ENCODE peak calls at places on chromosome 5, in eight cellular contexts. One of them, this sample, is unnamed.

GRCh38 chr5:163105456-163105855 is 331.9 kb upstream of the CCNG1 start:
- DNase-seq in cardiac fibroblast: no peak
- DNase-seq in cardiac septum: no peak
- DNase-seq in stromal cell of bone marrow: peak
- DNase-seq in T-cell: no peak
- DNase-seq in stimulated activated naive CD8-positive, alpha-beta T cell treated with anti-CD3 and anti-CD28 coated beads, Interleukin-15, amount 100 ng/mL, for 72 hours: no peak
- DNase-seq in activated T-cell treated with anti-CD3 and anti-CD28 coated beads, Interleukin-2, amount 50 U/mL, for 1 hour: no peak
- DNase-seq in H9: no peak
- DNase-seq in this sample: no peak

GRCh38 chr5:83377131-83377865 is 94.2 kb upstream of the VCAN start:
- DNase-seq in cardiac fibroblast: peak
- DNase-seq in stromal cell of bone marrow: peak
- DNase-seq in cardiac septum: no peak
- DNase-seq in T-cell: no peak
- DNase-seq in activated T-cell treated with anti-CD3 and anti-CD28 coated beads, Interleukin-2, amount 50 U/mL, for 1 hour: no peak
- DNase-seq in stimulated activated naive CD8-positive, alpha-beta T cell treated with anti-CD3 and anti-CD28 coated beads, Interleukin-15, amount 100 ng/mL, for 72 hours: no peak
- DNase-seq in H9: no peak
- DNase-seq in this sample: no peak

GRCh38 chr5:119269061-119269579 is 86.7 kb upstream of the TNFAIP8 start:
- DNase-seq in activated T-cell treated with anti-CD3 and anti-CD28 coated beads, Interleukin-2, amount 50 U/mL, for 1 hour: peak
- DNase-seq in cardiac septum: no peak
- DNase-seq in stimulated activated naive CD8-positive, alpha-beta T cell treated with anti-CD3 and anti-CD28 coated beads, Interleukin-15, amount 100 ng/mL, for 72 hours: no peak
- DNase-seq in H9: peak
- DNase-seq in T-cell: no peak
- DNase-seq in stromal cell of bone marrow: no peak
- DNase-seq in cardiac fibroblast: peak
- DNase-seq in this sample: peak

GRCh38 chr5:124923131-124923530 is 176.7 kb upstream of the ZNF608 start:
- DNase-seq in stromal cell of bone marrow: no peak
- DNase-seq in activated T-cell treated with anti-CD3 and anti-CD28 coated beads, Interleukin-2, amount 50 U/mL, for 1 hour: no peak
- DNase-seq in cardiac septum: no peak
- DNase-seq in H9: no peak
- DNase-seq in cardiac fibroblast: peak
- DNase-seq in stimulated activated naive CD8-positive, alpha-beta T cell treated with anti-CD3 and anti-CD28 coated beads, Interleukin-15, amount 100 ng/mL, for 72 hours: no peak
- DNase-seq in T-cell: no peak
- DNase-seq in this sample: peak

GRCh38 chr5:131381792-131382191 is 117.9 kb downstream of the CDC42SE2 start:
- DNase-seq in activated T-cell treated with anti-CD3 and anti-CD28 coated beads, Interleukin-2, amount 50 U/mL, for 1 hour: no peak
- DNase-seq in stromal cell of bone marrow: no peak
- DNase-seq in T-cell: no peak
- DNase-seq in cardiac fibroblast: no peak
- DNase-seq in cardiac septum: no peak
- DNase-seq in H9: no peak
- DNase-seq in stimulated activated naive CD8-positive, alpha-beta T cell treated with anti-CD3 and anti-CD28 coated beads, Interleukin-15, amount 100 ng/mL, for 72 hours: no peak
- DNase-seq in this sample: no peak

GRCh38 chr5:18968966-18969365 is 1019.0 kb downstream of the CDH18 start:
- DNase-seq in stimulated activated naive CD8-positive, alpha-beta T cell treated with anti-CD3 and anti-CD28 coated beads, Interleukin-15, amount 100 ng/mL, for 72 hours: no peak
- DNase-seq in cardiac fibroblast: no peak
- DNase-seq in H9: no peak
- DNase-seq in activated T-cell treated with anti-CD3 and anti-CD28 coated beads, Interleukin-2, amount 50 U/mL, for 1 hour: no peak
- DNase-seq in cardiac septum: no peak
- DNase-seq in T-cell: no peak
- DNase-seq in stromal cell of bone marrow: no peak
- DNase-seq in this sample: no peak

GRCh38 chr5:50440651-50441478 is at the start of gene EMB:
- DNase-seq in activated T-cell treated with anti-CD3 and anti-CD28 coated beads, Interleukin-2, amount 50 U/mL, for 1 hour: peak
- DNase-seq in T-cell: peak
- DNase-seq in stimulated activated naive CD8-positive, alpha-beta T cell treated with anti-CD3 and anti-CD28 coated beads, Interleukin-15, amount 100 ng/mL, for 72 hours: peak
- DNase-seq in cardiac septum: peak
- DNase-seq in stromal cell of bone marrow: peak
- DNase-seq in H9: peak
- DNase-seq in cardiac fibroblast: no peak
- DNase-seq in this sample: no peak

GRCh38 chr5:102959055-102959454 is 160.9 kb downstream of the GIN1 start:
- DNase-seq in H9: no peak
- DNase-seq in cardiac septum: no peak
- DNase-seq in activated T-cell treated with anti-CD3 and anti-CD28 coated beads, Interleukin-2, amount 50 U/mL, for 1 hour: no peak
- DNase-seq in stromal cell of bone marrow: peak
- DNase-seq in cardiac fibroblast: peak
- DNase-seq in T-cell: no peak
- DNase-seq in stimulated activated naive CD8-positive, alpha-beta T cell treated with anti-CD3 and anti-CD28 coated beads, Interleukin-15, amount 100 ng/mL, for 72 hours: no peak
- DNase-seq in this sample: no peak

GRCh38 chr5:139137703-139138102 is 60.5 kb downstream of the SIL1 start:
- DNase-seq in stimulated activated naive CD8-positive, alpha-beta T cell treated with anti-CD3 and anti-CD28 coated beads, Interleukin-15, amount 100 ng/mL, for 72 hours: no peak
- DNase-seq in T-cell: no peak
- DNase-seq in stromal cell of bone marrow: no peak
- DNase-seq in activated T-cell treated with anti-CD3 and anti-CD28 coated beads, Interleukin-2, amount 50 U/mL, for 1 hour: no peak
- DNase-seq in cardiac septum: no peak
- DNase-seq in cardiac fibroblast: peak
- DNase-seq in H9: no peak
- DNase-seq in this sample: peak

GRCh38 chr5:113022661-113023060 is 46.1 kb downstream of the DCP2 start:
- DNase-seq in stimulated activated naive CD8-positive, alpha-beta T cell treated with anti-CD3 and anti-CD28 coated beads, Interleukin-15, amount 100 ng/mL, for 72 hours: no peak
- DNase-seq in activated T-cell treated with anti-CD3 and anti-CD28 coated beads, Interleukin-2, amount 50 U/mL, for 1 hour: no peak
- DNase-seq in cardiac fibroblast: no peak
- DNase-seq in H9: no peak
- DNase-seq in T-cell: no peak
- DNase-seq in stromal cell of bone marrow: no peak
- DNase-seq in cardiac septum: no peak
- DNase-seq in this sample: no peak

GRCh38 chr5:158069838-158070237 is 210.9 kb upstream of the CLINT1 start:
- DNase-seq in stimulated activated naive CD8-positive, alpha-beta T cell treated with anti-CD3 and anti-CD28 coated beads, Interleukin-15, amount 100 ng/mL, for 72 hours: no peak
- DNase-seq in T-cell: no peak
- DNase-seq in cardiac fibroblast: no peak
- DNase-seq in stromal cell of bone marrow: no peak
- DNase-seq in activated T-cell treated with anti-CD3 and anti-CD28 coated beads, Interleukin-2, amount 50 U/mL, for 1 hour: no peak
- DNase-seq in cardiac septum: no peak
- DNase-seq in H9: no peak
- DNase-seq in this sample: no peak

GRCh38 chr5:173234129-173234793 is 745 bp downstream of the NKX2-5 start:
- DNase-seq in stimulated activated naive CD8-positive, alpha-beta T cell treated with anti-CD3 and anti-CD28 coated beads, Interleukin-15, amount 100 ng/mL, for 72 hours: peak
- DNase-seq in stromal cell of bone marrow: no peak
- DNase-seq in activated T-cell treated with anti-CD3 and anti-CD28 coated beads, Interleukin-2, amount 50 U/mL, for 1 hour: no peak
- DNase-seq in cardiac fibroblast: no peak
- DNase-seq in T-cell: no peak
- DNase-seq in H9: peak
- DNase-seq in cardiac septum: no peak
- DNase-seq in this sample: no peak

GRCh38 chr5:108461628-108462367 is 79.9 kb upstream of the FBXL17 start:
- DNase-seq in cardiac fibroblast: peak
- DNase-seq in stimulated activated naive CD8-positive, alpha-beta T cell treated with anti-CD3 and anti-CD28 coated beads, Interleukin-15, amount 100 ng/mL, for 72 hours: no peak
- DNase-seq in H9: no peak
- DNase-seq in cardiac septum: no peak
- DNase-seq in T-cell: no peak
- DNase-seq in activated T-cell treated with anti-CD3 and anti-CD28 coated beads, Interleukin-2, amount 50 U/mL, for 1 hour: no peak
- DNase-seq in stromal cell of bone marrow: peak
- DNase-seq in this sample: no peak

GRCh38 chr5:14039576-14039975 is 95.1 kb upstream of the DNAH5 start:
- DNase-seq in H9: no peak
- DNase-seq in stimulated activated naive CD8-positive, alpha-beta T cell treated with anti-CD3 and anti-CD28 coated beads, Interleukin-15, amount 100 ng/mL, for 72 hours: no peak
- DNase-seq in activated T-cell treated with anti-CD3 and anti-CD28 coated beads, Interleukin-2, amount 50 U/mL, for 1 hour: no peak
- DNase-seq in T-cell: no peak
- DNase-seq in cardiac septum: no peak
- DNase-seq in stromal cell of bone marrow: no peak
- DNase-seq in cardiac fibroblast: no peak
- DNase-seq in this sample: no peak

GRCh38 chr5:168159425-168159824 is 132.0 kb upstream of the WWC1 start:
- DNase-seq in T-cell: no peak
- DNase-seq in stromal cell of bone marrow: no peak
- DNase-seq in cardiac septum: peak
- DNase-seq in H9: peak
- DNase-seq in cardiac fibroblast: no peak
- DNase-seq in activated T-cell treated with anti-CD3 and anti-CD28 coated beads, Interleukin-2, amount 50 U/mL, for 1 hour: no peak
- DNase-seq in stimulated activated naive CD8-positive, alpha-beta T cell treated with anti-CD3 and anti-CD28 coated beads, Interleukin-15, amount 100 ng/mL, for 72 hours: no peak
- DNase-seq in this sample: peak

GRCh38 chr5:118008779-118009178 is 979.6 kb downstream of the DTWD2 start:
- DNase-seq in activated T-cell treated with anti-CD3 and anti-CD28 coated beads, Interleukin-2, amount 50 U/mL, for 1 hour: no peak
- DNase-seq in H9: no peak
- DNase-seq in cardiac septum: no peak
- DNase-seq in stromal cell of bone marrow: no peak
- DNase-seq in cardiac fibroblast: no peak
- DNase-seq in stimulated activated naive CD8-positive, alpha-beta T cell treated with anti-CD3 and anti-CD28 coated beads, Interleukin-15, amount 100 ng/mL, for 72 hours: no peak
- DNase-seq in T-cell: no peak
- DNase-seq in this sample: no peak

GRCh38 chr5:180235846-180236245 is 26.8 kb upstream of the RASGEF1C start:
- DNase-seq in stimulated activated naive CD8-positive, alpha-beta T cell treated with anti-CD3 and anti-CD28 coated beads, Interleukin-15, amount 100 ng/mL, for 72 hours: no peak
- DNase-seq in stromal cell of bone marrow: no peak
- DNase-seq in activated T-cell treated with anti-CD3 and anti-CD28 coated beads, Interleukin-2, amount 50 U/mL, for 1 hour: no peak
- DNase-seq in cardiac septum: no peak
- DNase-seq in H9: no peak
- DNase-seq in cardiac fibroblast: no peak
- DNase-seq in T-cell: no peak
- DNase-seq in this sample: no peak

GRCh38 chr5:2201011-2201410 is 318.3 kb upstream of the IRX4 start:
- DNase-seq in cardiac septum: no peak
- DNase-seq in activated T-cell treated with anti-CD3 and anti-CD28 coated beads, Interleukin-2, amount 50 U/mL, for 1 hour: no peak
- DNase-seq in stimulated activated naive CD8-positive, alpha-beta T cell treated with anti-CD3 and anti-CD28 coated beads, Interleukin-15, amount 100 ng/mL, for 72 hours: no peak
- DNase-seq in T-cell: no peak
- DNase-seq in stromal cell of bone marrow: no peak
- DNase-seq in cardiac fibroblast: no peak
- DNase-seq in H9: no peak
- DNase-seq in this sample: no peak

GRCh38 chr5:32223972-32224608 is 50.0 kb upstream of the GOLPH3 start:
- DNase-seq in cardiac fibroblast: peak
- DNase-seq in activated T-cell treated with anti-CD3 and anti-CD28 coated beads, Interleukin-2, amount 50 U/mL, for 1 hour: no peak
- DNase-seq in stromal cell of bone marrow: no peak
- DNase-seq in cardiac septum: no peak
- DNase-seq in H9: peak
- DNase-seq in T-cell: no peak
- DNase-seq in stimulated activated naive CD8-positive, alpha-beta T cell treated with anti-CD3 and anti-CD28 coated beads, Interleukin-15, amount 100 ng/mL, for 72 hours: no peak
- DNase-seq in this sample: no peak

GRCh38 chr5:139232161-139232724 is 34.1 kb upstream of the SIL1 start:
- DNase-seq in cardiac fibroblast: no peak
- DNase-seq in activated T-cell treated with anti-CD3 and anti-CD28 coated beads, Interleukin-2, amount 50 U/mL, for 1 hour: no peak
- DNase-seq in stimulated activated naive CD8-positive, alpha-beta T cell treated with anti-CD3 and anti-CD28 coated beads, Interleukin-15, amount 100 ng/mL, for 72 hours: no peak
- DNase-seq in cardiac septum: no peak
- DNase-seq in H9: no peak
- DNase-seq in T-cell: no peak
- DNase-seq in stromal cell of bone marrow: no peak
- DNase-seq in this sample: no peak

GRCh38 chr5:136058031-136058971 is 29.5 kb downstream of the TGFBI start:
- DNase-seq in stromal cell of bone marrow: peak
- DNase-seq in stimulated activated naive CD8-positive, alpha-beta T cell treated with anti-CD3 and anti-CD28 coated beads, Interleukin-15, amount 100 ng/mL, for 72 hours: no peak
- DNase-seq in activated T-cell treated with anti-CD3 and anti-CD28 coated beads, Interleukin-2, amount 50 U/mL, for 1 hour: no peak
- DNase-seq in cardiac septum: peak
- DNase-seq in cardiac fibroblast: peak
- DNase-seq in T-cell: no peak
- DNase-seq in H9: peak
- DNase-seq in this sample: no peak

GRCh38 chr5:119578937-119579336 is 50.4 kb upstream of the FAM170A start:
- DNase-seq in T-cell: no peak
- DNase-seq in activated T-cell treated with anti-CD3 and anti-CD28 coated beads, Interleukin-2, amount 50 U/mL, for 1 hour: no peak
- DNase-seq in cardiac septum: no peak
- DNase-seq in cardiac fibroblast: peak
- DNase-seq in stromal cell of bone marrow: no peak
- DNase-seq in H9: peak
- DNase-seq in stimulated activated naive CD8-positive, alpha-beta T cell treated with anti-CD3 and anti-CD28 coated beads, Interleukin-15, amount 100 ng/mL, for 72 hours: peak
- DNase-seq in this sample: peak

GRCh38 chr5:3709058-3709723 is 113.6 kb downstream of the IRX1 start:
- DNase-seq in stimulated activated naive CD8-positive, alpha-beta T cell treated with anti-CD3 and anti-CD28 coated beads, Interleukin-15, amount 100 ng/mL, for 72 hours: no peak
- DNase-seq in H9: no peak
- DNase-seq in activated T-cell treated with anti-CD3 and anti-CD28 coated beads, Interleukin-2, amount 50 U/mL, for 1 hour: no peak
- DNase-seq in stromal cell of bone marrow: no peak
- DNase-seq in cardiac septum: no peak
- DNase-seq in cardiac fibroblast: no peak
- DNase-seq in T-cell: no peak
- DNase-seq in this sample: no peak